ENCODE peak calls at places on chromosomes 11 and 22, in nine cellular contexts. R, F, I, W, X, V, Q, C and K are unnamed samples.

GRCh38 chr11:2929511-2929879 is 275 bp upstream of the PHLDA2 start:
- DNase-seq in R (peak; percentile 75), F (peak; percentile 82), I (peak; percentile 36), W (peak; percentile 81), X (no peak), V (peak; percentile 82), Q (peak; percentile 77), C (peak; percentile 84), K (peak; percentile 72)

GRCh38 chr11:27423125-27423524 is 49.5 kb downstream of the LGR4 start:
- DNase-seq in R (no peak), F (no peak), I (no peak), W (no peak), X (no peak), V (peak; percentile 87), Q (peak; percentile 96), C (peak; percentile 31), K (peak; percentile 82)

GRCh38 chr11:95266751-95267374 is 35.9 kb upstream of the SESN3 start:
- DNase-seq in R (no peak), F (no peak), I (no peak), W (no peak), X (no peak), V (peak; percentile 36), Q (peak; percentile 21), C (no peak), K (peak; percentile 46)

GRCh38 chr22:45905924-45906865 is 70.8 kb downstream of the WNT7B start:
- DNase-seq in R (no peak), F (no peak), I (peak; percentile 9), W (no peak), X (peak; percentile 21), V (peak; percentile 60), Q (peak; percentile 51), C (no peak), K (peak; percentile 81)

GRCh38 chr11:116457336-116458007 is 315.3 kb downstream of the BUD13 start:
- DNase-seq in R (no peak), F (no peak), I (no peak), W (no peak), X (no peak), V (no peak), Q (no peak), C (no peak), K (no peak)

GRCh38 chr22:23395476-23396361 is 184.4 kb downstream of the IGLL1 start:
- DNase-seq in R (peak; percentile 34), F (peak; percentile 56), I (no peak), W (no peak), X (no peak), V (no peak), Q (no peak), C (no peak), K (no peak)

GRCh38 chr22:49967333-49968241 is 7.0 kb downstream of the PIM3 start:
- DNase-seq in R (peak; percentile 77), F (peak; percentile 80), I (peak; percentile 7), W (no peak), X (peak; percentile 42), V (no peak), Q (peak; percentile 75), C (peak; percentile 78), K (peak; percentile 10)

GRCh38 chr11:68889948-68890446 is 13.6 kb downstream of the MRPL21 start:
- DNase-seq in R (no peak), F (no peak), I (no peak), W (no peak), X (peak; percentile 54), V (peak; percentile 89), Q (peak; percentile 75), C (no peak), K (peak; percentile 98)

GRCh38 chr11:2298795-2299747 is 2.6 kb downstream of the C11orf21 start:
- DNase-seq in R (peak; percentile 49), F (peak; percentile 73), I (no peak), W (peak; percentile 70), X (peak; percentile 71), V (peak; percentile 36), Q (no peak), C (peak; percentile 48), K (no peak)

GRCh38 chr11:13440100-13440855 is 22.7 kb downstream of the BTBD10 start:
- DNase-seq in R (no peak), F (no peak), I (no peak), W (peak; percentile 79), X (peak; percentile 32), V (peak; percentile 96), Q (peak; percentile 95), C (no peak), K (peak; percentile 92)

GRCh38 chr11:15115686-15116085 is 963 bp downstream of the INSC start:
- DNase-seq in R (no peak), F (no peak), I (no peak), W (no peak), X (no peak), V (no peak), Q (no peak), C (no peak), K (no peak)

GRCh38 chr11:133082453-133082781 is 449.9 kb downstream of the OPCML start:
- DNase-seq in R (peak; percentile 60), F (peak; percentile 77), I (peak; percentile 15), W (no peak), X (no peak), V (no peak), Q (no peak), C (no peak), K (no peak)

GRCh38 chr11:119054418-119054817 is 2.6 kb downstream of the HYOU1 start:
- DNase-seq in R (no peak), F (peak; percentile 30), I (no peak), W (no peak), X (no peak), V (no peak), Q (no peak), C (no peak), K (no peak)

GRCh38 chr11:134742956-134743808 is 331.1 kb upstream of the B3GAT1 start:
- DNase-seq in R (no peak), F (no peak), I (no peak), W (no peak), X (peak; percentile 22), V (peak; percentile 8), Q (no peak), C (no peak), K (no peak)

GRCh38 chr22:22424210-22424800 is 84.2 kb downstream of the ZNF280B start:
- DNase-seq in R (no peak), F (no peak), I (no peak), W (no peak), X (no peak), V (peak; percentile 4), Q (no peak), C (no peak), K (no peak)

GRCh38 chr11:13423372-13423771 is 39.6 kb downstream of the BTBD10 start:
- DNase-seq in R (no peak), F (no peak), I (no peak), W (peak; percentile 62), X (no peak), V (peak; percentile 37), Q (no peak), C (no peak), K (no peak)

GRCh38 chr11:27204527-27204926 is 158.5 kb downstream of the CCDC34 start:
- DNase-seq in R (no peak), F (no peak), I (no peak), W (peak; percentile 20), X (no peak), V (peak; percentile 35), Q (no peak), C (no peak), K (no peak)

GRCh38 chr11:43543313-43543712 is 137.2 kb upstream of the HSD17B12 start:
- DNase-seq in R (no peak), F (no peak), I (no peak), W (no peak), X (no peak), V (no peak), Q (no peak), C (no peak), K (no peak)
- H3K4me3 ChIP-seq in R (no peak overlapping the region), F (no peak overlapping the region), I (no peak overlapping the region), W (no peak overlapping the region), X (no peak overlapping the region), V (no peak overlapping the region), Q (no peak overlapping the region), C (no peak overlapping the region), K (no peak overlapping the region)

DNA sequence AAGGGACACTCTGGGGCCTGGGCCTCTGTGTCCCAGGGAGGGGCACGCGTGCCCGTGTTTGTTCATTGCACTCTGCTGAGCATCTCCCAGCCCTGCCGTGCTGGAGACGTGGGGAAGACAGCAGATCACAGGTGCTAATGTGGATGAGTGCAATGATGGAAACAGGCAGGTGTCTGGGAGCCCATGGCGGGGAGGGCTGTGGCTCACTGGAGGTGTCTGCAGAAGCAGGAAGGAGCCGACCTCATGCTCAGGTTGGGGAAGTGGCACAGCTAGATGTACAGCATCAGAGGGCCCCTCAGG is 7.9 kb downstream of the TMEM258 start:
- DNase-seq in R (no peak), F (no peak), I (no peak), W (no peak), X (no peak), V (no peak), Q (no peak), C (no peak), K (no peak)
- TF ChIP-seq CTCF in R (no peak), F (no peak), I (no peak), W (no peak), X (no peak), V (no peak), Q (no peak), C (no peak), K (no peak)

GRCh38 chr22:38097058-38097457 is 13.1 kb upstream of the SLC16A8 start:
- DNase-seq in R (no peak), F (peak; percentile 43), I (no peak), W (no peak), X (no peak), V (no peak), Q (no peak), C (no peak), K (no peak)
- H3K4me3 ChIP-seq in R (no peak overlapping the region), F (no peak overlapping the region), I (no peak overlapping the region), W (no peak overlapping the region), X (no peak overlapping the region), V (no peak overlapping the region), Q (no peak overlapping the region), C (no peak overlapping the region), K (no peak overlapping the region)

GRCh38 chr11:60634151-60634550 is 65.3 kb upstream of the MS4A8 start:
- DNase-seq in R (no peak), F (no peak), I (no peak), W (peak; percentile 32), X (peak; percentile 3), V (peak; percentile 1), Q (no peak), C (no peak), K (no peak)
- TF ChIP-seq CTCF in R (no peak), F (no peak), I (no peak), W (peak; percentile 63), X (peak; percentile 2), V (peak; percentile 34), Q (no peak), C (no peak), K (no peak)

GRCh38 chr22:34841321-34841901 is 224.5 kb upstream of the ISX start:
- DNase-seq in R (no peak), F (no peak), I (no peak), W (no peak), X (peak; percentile 81), V (no peak), Q (no peak), C (no peak), K (peak; percentile 35)
- H3K4me3 ChIP-seq in R (no peak overlapping the region), F (no peak overlapping the region), I (no peak overlapping the region), W (no peak overlapping the region), X (no peak overlapping the region), V (no peak overlapping the region), Q (no peak overlapping the region), C (no peak overlapping the region), K (no peak overlapping the region)